ENCODE peak calls at places on chromosomes 1 and 21, in five cellular contexts. C is PC-3, V is heart right ventricle, H is amniotic stem cell, O is AML-193. N is an unnamed sample.

GRCh38 chr1:115648717-115649691 is 7.2 kb downstream of the VANGL1 start:
- DNase-seq in C (no peak), V (no peak), H (no peak), O (no peak), N (no peak)

GRCh38 chr1:1118011-1118892 is 2.4 kb upstream of the C1orf159 start:
- DNase-seq in C (no peak), V (no peak), H (no peak), O (no peak), N (peak)

GRCh38 chr1:241612533-241613505 is 27.4 kb downstream of the CHML start:
- DNase-seq in C (peak), V (no peak), H (peak), O (no peak), N (no peak)

GRCh38 chr1:112998592-112999235 is 42.7 kb upstream of the SLC16A1 start:
- DNase-seq in C (no peak), V (peak), H (no peak), O (peak), N (no peak)

GRCh38 chr1:234712891-234713305 is 102.9 kb upstream of the IRF2BP2 start:
- DNase-seq in C (no peak), V (no peak), H (no peak), O (no peak), N (no peak)

GRCh38 chr21:45539796-45540600 is 2.2 kb downstream of the SLC19A1 start:
- DNase-seq in C (no peak), V (no peak), H (no peak), O (no peak), N (no peak)

GRCh38 chr1:6578624-6579373 is 995 bp upstream of the ZBTB48 start:
- DNase-seq in C (no peak), V (no peak), H (no peak), O (no peak), N (no peak)

GRCh38 chr1:154557939-154558609 is 388 bp downstream of the UBE2Q1 start:
- DNase-seq in C (no peak), V (peak), H (no peak), O (no peak), N (no peak)

GRCh38 chr1:28668956-28669719 is 554 bp downstream of the GMEB1 start:
- DNase-seq in C (peak), V (peak), H (peak), O (peak), N (no peak)

GRCh38 chr1:212062832-212063438 is 27.4 kb downstream of the DTL start:
- DNase-seq in C (peak), V (no peak), H (peak), O (peak), N (no peak)

GRCh38 chr1:246281639-246282038 is 225.4 kb downstream of the SMYD3 start:
- DNase-seq in C (peak), V (no peak), H (no peak), O (no peak), N (no peak)

GRCh38 chr1:177864530-177865305 is 105.1 kb downstream of the SEC16B start:
- DNase-seq in C (no peak), V (peak), H (no peak), O (no peak), N (no peak)

GRCh38 chr1:35715568-35716002 is 3.1 kb downstream of the C1orf216 start:
- DNase-seq in C (peak), V (peak), H (no peak), O (peak), N (peak)

GRCh38 chr1:14913475-14914155 is 239.9 kb upstream of the TMEM51 start:
- DNase-seq in C (no peak), V (no peak), H (no peak), O (no peak), N (no peak)

GRCh38 chr1:224874775-224875174 is 54.7 kb upstream of the DNAH14 start:
- DNase-seq in C (no peak), V (no peak), H (no peak), O (no peak), N (no peak)

GRCh38 chr1:27428316-27429028 is 36.0 kb downstream of the GPR3 start:
- DNase-seq in C (no peak), V (peak), H (no peak), O (no peak), N (no peak)

GRCh38 chr1:192053661-192054060 is 104.6 kb upstream of the RGS18 start:
- DNase-seq in C (no peak), V (no peak), H (no peak), O (no peak), N (no peak)

GRCh38 chr1:30728832-30729638 is 5.7 kb upstream of the MATN1 start:
- DNase-seq in C (no peak), V (no peak), H (no peak), O (no peak), N (no peak)

GRCh38 chr1:93448983-93449805 is 1.3 kb downstream of the FNBP1L start:
- DNase-seq in C (peak), V (no peak), H (no peak), O (no peak), N (no peak)

GRCh38 chr1:83910461-83910860 is 88.5 kb downstream of the TTLL7 start:
- DNase-seq in C (no peak), V (no peak), H (no peak), O (no peak), N (no peak)

GRCh38 chr1:37098196-37098595 is 63.9 kb upstream of the GRIK3 start:
- DNase-seq in C (no peak), V (no peak), H (no peak), O (no peak), N (no peak)

GRCh38 chr1:152543808-152544207 is 22.8 kb downstream of the LCE3E start:
- DNase-seq in C (peak), V (no peak), H (no peak), O (no peak), N (no peak)

GRCh38 chr1:58090640-58091039 is 455.9 kb downstream of the OMA1 start:
- DNase-seq in C (no peak), V (no peak), H (no peak), O (no peak), N (no peak)

GRCh38 chr1:93845554-93846150 is 33.4 kb downstream of the DNTTIP2 start:
- DNase-seq in C (peak), V (peak), H (peak), O (peak), N (no peak)

GRCh38 chr21:46598563-46599250 is 6.2 kb downstream of the S100B start:
- DNase-seq in C (no peak), V (no peak), H (no peak), O (no peak), N (no peak)

GRCh38 chr1:15033264-15033663 is 120.3 kb upstream of the TMEM51 start:
- DNase-seq in C (peak), V (no peak), H (no peak), O (no peak), N (no peak)

GRCh38 chr1:95575291-95575690 is 341.3 kb downstream of the RWDD3 start:
- DNase-seq in C (no peak), V (no peak), H (no peak), O (no peak), N (no peak)

GRCh38 chr1:23718482-23718881 is 24.8 kb upstream of the ELOA start:
- DNase-seq in C (peak), V (no peak), H (no peak), O (peak), N (no peak)

GRCh38 chr1:159798893-159799292 is 3.3 kb upstream of the FCRL6 start:
- DNase-seq in C (peak), V (peak), H (peak), O (peak), N (no peak)

GRCh38 chr1:27413004-27413403 is 20.6 kb downstream of the GPR3 start:
- DNase-seq in C (no peak), V (no peak), H (no peak), O (no peak), N (no peak)

N was measured in GOT3.